ENCODE peak calls at places on chromosomes 6 and 20, in seven cellular contexts. S is pancreas, W is PC-9, H is AG04450, K is cardiac muscle cell, U is sigmoid colon, Z is GM12865. P is an unnamed sample.

GRCh38 chr6:96304997-96305396 is 216.6 kb upstream of the UFL1 start:
- DNase-seq in S (no peak), W (peak), H (no peak), K (no peak), U (no peak), Z (peak), P (no peak)

GRCh38 chr6:31083742-31084354 is 28.5 kb downstream of the C6orf15 start:
- DNase-seq in S (no peak), W (no peak), H (peak), K (peak), U (no peak), Z (peak), P (no peak)

GRCh38 chr20:57788936-57789613 is 79.3 kb upstream of the PMEPA1 start:
- DNase-seq in S (no peak), W (no peak), H (no peak), K (no peak), U (peak), Z (no peak), P (no peak)

GRCh38 chr20:53208110-53208908 is 236.2 kb downstream of the TSHZ2 start:
- DNase-seq in S (no peak), W (no peak), H (no peak), K (no peak), U (no peak), Z (no peak), P (no peak)

GRCh38 chr6:148789991-148790390 is 43.2 kb downstream of the UST start:
- DNase-seq in S (no peak), W (no peak), H (no peak), K (no peak), U (no peak), Z (no peak), P (no peak)

GRCh38 chr6:107621216-107621940 is 131.5 kb downstream of the SOBP start:
- DNase-seq in S (no peak), W (peak), H (no peak), K (no peak), U (no peak), Z (no peak), P (no peak)

GRCh38 chr20:19998990-19999705 is 18.0 kb upstream of the NAA20 start:
- DNase-seq in S (peak), W (no peak), H (no peak), K (no peak), U (no peak), Z (no peak), P (peak)

GRCh38 chr6:150403458-150404245 is 34.8 kb downstream of the IYD start:
- DNase-seq in S (peak), W (peak), H (no peak), K (peak), U (no peak), Z (no peak), P (peak)

GRCh38 chr6:108627692-108628565 is 67.2 kb downstream of the FOXO3 start:
- DNase-seq in S (no peak), W (no peak), H (peak), K (peak), U (no peak), Z (no peak), P (no peak)

GRCh38 chr6:169618526-169619490 is 83.0 kb downstream of the WDR27 start:
- DNase-seq in S (no peak), W (no peak), H (peak), K (peak), U (no peak), Z (no peak), P (no peak)

GRCh38 chr6:40251609-40252008 is 317.3 kb upstream of the MOCS1 start:
- DNase-seq in S (no peak), W (no peak), H (no peak), K (no peak), U (no peak), Z (peak), P (no peak)

GRCh38 chr6:124324237-124324636 is 520.6 kb downstream of the NKAIN2 start:
- DNase-seq in S (no peak), W (no peak), H (no peak), K (no peak), U (no peak), Z (no peak), P (no peak)

GRCh38 chr20:7696311-7696710 is 243.9 kb downstream of the HAO1 start:
- DNase-seq in S (no peak), W (no peak), H (no peak), K (no peak), U (no peak), Z (no peak), P (no peak)

GRCh38 chr6:168047841-168048723 is 30.9 kb downstream of the FRMD1 start:
- DNase-seq in S (no peak), W (no peak), H (no peak), K (no peak), U (no peak), Z (no peak), P (no peak)

GRCh38 chr6:73203098-73203497 is 22.2 kb downstream of the KHDC1L start:
- DNase-seq in S (no peak), W (no peak), H (no peak), K (no peak), U (no peak), Z (no peak), P (no peak)

GRCh38 chr6:132167966-132168365 is 216.8 kb upstream of the CCN2 start:
- DNase-seq in S (no peak), W (no peak), H (no peak), K (no peak), U (no peak), Z (no peak), P (no peak)

GRCh38 chr6:33593414-33593727 is 13.3 kb upstream of the BAK1 start:
- DNase-seq in S (no peak), W (no peak), H (no peak), K (no peak), U (no peak), Z (no peak), P (no peak)

DNA sequence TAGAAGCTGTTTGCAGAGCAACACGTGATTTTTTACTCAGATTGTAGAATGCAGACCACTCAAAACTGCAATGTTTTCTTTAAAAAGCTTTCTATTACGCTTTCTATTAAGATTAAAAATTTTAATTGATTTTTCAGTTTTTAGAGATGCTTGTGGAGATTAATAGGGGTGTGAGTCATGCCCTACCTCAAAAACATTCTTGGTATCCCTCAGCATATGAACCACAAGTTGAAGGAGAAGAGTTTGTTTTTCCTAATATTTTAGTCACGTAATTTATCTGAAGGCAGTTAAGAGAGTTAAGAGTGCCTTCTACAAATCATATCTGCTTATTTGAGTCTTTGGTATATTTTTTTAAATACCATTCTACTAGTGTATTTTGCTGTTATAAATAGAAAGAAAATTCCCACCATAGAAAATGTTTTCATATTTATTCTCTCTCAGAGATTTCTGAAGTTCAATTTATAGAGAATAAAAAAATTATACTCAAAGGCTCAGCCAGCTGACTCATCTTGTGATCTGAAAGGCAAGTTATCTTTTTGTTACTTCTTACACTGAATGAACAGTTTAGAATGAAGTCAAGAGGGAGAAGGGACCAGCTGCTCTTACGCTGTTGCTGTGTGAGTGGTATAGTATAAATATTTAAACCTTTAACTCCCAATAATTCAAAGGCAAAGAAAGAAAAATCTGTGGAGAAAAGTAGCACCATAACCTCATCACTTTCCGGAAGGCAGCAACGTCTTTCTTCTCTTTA is 7.6 kb downstream of the RIPOR2 start:
- DNase-seq in S (no peak), W (no peak), H (peak), K (peak), U (no peak), Z (no peak), P (no peak)
- TF ChIP-seq CTCF in S (no peak), W (no peak), H (no peak), K (no peak), U (no peak), Z (no peak), P (no peak)

DNA sequence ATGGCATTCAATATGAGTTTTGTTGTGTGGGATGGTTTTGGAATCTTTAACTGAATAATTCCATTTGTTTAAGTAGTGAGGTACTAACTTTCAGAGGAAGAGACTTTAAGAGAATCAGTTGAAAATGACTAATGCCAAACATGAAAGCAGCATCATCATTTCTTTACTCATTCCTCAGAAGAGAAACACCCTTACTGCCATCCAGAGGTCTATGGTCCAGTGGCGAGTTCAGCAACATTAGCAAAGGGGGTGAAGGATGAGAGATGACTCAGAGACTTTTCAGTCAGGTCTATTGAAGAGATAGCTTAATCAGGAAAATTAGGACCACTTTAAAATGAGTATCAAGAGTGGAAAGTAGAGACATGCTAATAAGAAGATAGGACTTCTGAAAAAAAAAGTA is 118.8 kb downstream of the COL19A1 start:
- DNase-seq in S (no peak), W (no peak), H (no peak), K (no peak), U (no peak), Z (peak), P (no peak)
- H3K4me3 ChIP-seq in S (no peak), W (no peak), H (no peak), K (no peak), U (no peak), Z (no peak), P (no peak)

GRCh38 chr20:25295386-25296093 is 47.7 kb downstream of the PYGB start:
- DNase-seq in S (peak), W (no peak), H (no peak), K (no peak), U (no peak), Z (no peak), P (peak)

GRCh38 chr20:25296094-25297093 is 48.5 kb downstream of the PYGB start:
- DNase-seq in S (no peak), W (no peak), H (no peak), K (peak), U (no peak), Z (peak), P (no peak)

GRCh38 chr20:25293507-25293906 is 45.6 kb downstream of the PYGB start:
- DNase-seq in S (no peak), W (no peak), H (no peak), K (no peak), U (no peak), Z (no peak), P (no peak)

GRCh38 chr20:25293910-25294458 is 46.1 kb downstream of the PYGB start:
- DNase-seq in S (no peak), W (no peak), H (no peak), K (no peak), U (no peak), Z (no peak), P (no peak)

GRCh38 chr20:25294459-25295385 is 46.8 kb downstream of the PYGB start:
- DNase-seq in S (no peak), W (no peak), H (no peak), K (peak), U (no peak), Z (peak), P (no peak)
- TF ChIP-seq CTCF in S (no peak), W (peak), H (peak), K (peak), U (peak), Z (peak), P (peak)

DNA sequence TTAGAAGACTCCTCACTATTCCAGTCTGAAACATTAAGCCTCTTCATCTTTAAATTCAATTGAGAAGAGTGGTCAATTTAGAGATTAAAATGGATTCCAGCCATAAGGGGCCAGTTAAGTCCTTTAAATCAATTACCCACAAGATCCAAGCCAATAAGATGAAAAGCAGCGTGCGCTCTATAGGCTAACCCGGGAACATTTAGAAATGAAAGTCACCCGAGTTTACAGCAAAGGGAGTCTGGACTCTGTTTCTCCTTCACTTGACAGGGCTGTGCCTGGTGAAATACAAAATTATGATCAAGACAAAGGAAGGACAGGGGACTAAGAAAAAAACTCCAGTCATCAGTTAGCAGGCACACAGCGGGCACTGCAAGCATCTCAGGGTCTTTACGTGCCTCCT is 393.7 kb downstream of the QKI start:
- DNase-seq in S (no peak), W (no peak), H (no peak), K (no peak), U (no peak), Z (no peak), P (no peak)
- H3K4me3 ChIP-seq in S (no peak), W (no peak), H (no peak), K (no peak), U (no peak), Z (no peak), P (no peak)

GRCh38 chr6:99130897-99131873 is 183.4 kb upstream of the FBXL4 start:
- DNase-seq in S (no peak), W (no peak), H (no peak), K (no peak), U (no peak), Z (no peak), P (no peak)
- TF ChIP-seq CTCF in S (no peak), W (no peak), H (no peak), K (no peak), U (no peak), Z (no peak), P (peak)

DNA sequence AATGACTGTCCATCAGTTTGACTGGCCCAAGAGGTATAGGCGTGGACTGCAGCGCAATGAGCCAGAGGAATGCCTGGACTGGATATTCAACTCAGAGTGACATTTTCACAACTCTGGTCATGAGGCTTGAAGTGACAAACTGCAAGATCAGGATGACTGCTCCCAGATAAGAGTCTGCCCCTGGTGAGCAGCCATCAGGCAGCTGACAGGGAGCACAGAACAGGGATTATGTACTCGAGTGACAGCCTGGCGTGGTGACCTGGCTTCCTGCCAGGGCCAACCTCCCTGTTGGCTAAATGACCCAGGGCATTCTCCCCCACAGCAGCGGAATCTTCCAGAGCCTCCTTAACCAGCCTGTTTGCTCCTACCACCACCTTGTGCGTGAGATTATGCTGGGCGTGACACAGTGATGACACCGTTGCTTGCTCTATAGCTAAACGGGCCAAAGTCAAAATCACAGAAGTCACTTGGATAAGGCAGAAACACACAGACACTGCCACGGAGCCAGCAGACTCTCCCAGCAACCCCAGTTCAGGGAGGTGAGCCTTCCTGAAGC is 209.1 kb upstream of the JARID2 start:
- DNase-seq in S (peak), W (peak), H (no peak), K (no peak), U (no peak), Z (no peak), P (peak)
- H3K4me3 ChIP-seq in S (no peak), W (no peak), H (no peak), K (no peak), U (no peak), Z (no peak), P (no peak)

GRCh38 chr6:88492824-88493223 is 326.7 kb upstream of the CNR1 start:
- DNase-seq in S (no peak), W (no peak), H (no peak), K (peak), U (no peak), Z (peak), P (no peak)
- TF ChIP-seq CTCF in S (no peak), W (peak), H (peak), K (peak), U (no peak), Z (no peak), P (peak)

P was measured in LNCaP clone FGC.